ENCODE peak calls at places on chromosomes 6 and 20, in six cellular contexts. R is nephron progenitor cell, D is body of pancreas, G is neural crest cell, A is upper lobe of right lung, L is colonic mucosa. H is an unnamed sample.

GRCh38 chr20:45948742-45949541 is 14.5 kb downstream of the PCIF1 start:
- DNase-seq in R (no peak), D (no peak), G (no peak), A (no peak), L (no peak), H (no peak)

GRCh38 chr20:8652396-8652795 is 416.5 kb upstream of the PLCB4 start:
- DNase-seq in R (no peak), D (no peak), G (no peak), A (no peak), L (no peak), H (no peak)

GRCh38 chr20:50027611-50028105 is 44.9 kb downstream of the SNAI1 start:
- DNase-seq in R (no peak), D (peak), G (no peak), A (peak), L (peak), H (peak)

GRCh38 chr6:138948028-138948427 is 40.0 kb downstream of the REPS1 start:
- DNase-seq in R (no peak), D (no peak), G (no peak), A (no peak), L (no peak), H (no peak)

GRCh38 chr6:132132911-132133639 is 181.9 kb upstream of the CCN2 start:
- DNase-seq in R (no peak), D (no peak), G (no peak), A (no peak), L (no peak), H (no peak)

GRCh38 chr20:37356387-37356786 is 10.4 kb downstream of the SRC start:
- DNase-seq in R (no peak), D (peak), G (no peak), A (peak), L (no peak), H (no peak)

GRCh38 chr6:21402368-21402767 is 191.2 kb upstream of the SOX4 start:
- DNase-seq in R (no peak), D (peak), G (no peak), A (no peak), L (no peak), H (no peak)

GRCh38 chr6:6191476-6191875 is 129.0 kb downstream of the F13A1 start:
- DNase-seq in R (peak), D (no peak), G (no peak), A (no peak), L (no peak), H (no peak)

GRCh38 chr6:70310063-70310694 is 7.3 kb upstream of the COL9A1 start:
- DNase-seq in R (no peak), D (peak), G (no peak), A (no peak), L (peak), H (peak)

GRCh38 chr20:5164645-5165399 is 38.0 kb downstream of the CDS2 start:
- DNase-seq in R (no peak), D (no peak), G (no peak), A (no peak), L (no peak), H (no peak)

GRCh38 chr6:78324213-78324612 is 543.1 kb upstream of the IRAK1BP1 start:
- DNase-seq in R (no peak), D (no peak), G (no peak), A (no peak), L (no peak), H (no peak)

GRCh38 chr20:10505320-10506226 is 70.5 kb downstream of the SLX4IP start:
- DNase-seq in R (no peak), D (peak), G (no peak), A (no peak), L (no peak), H (no peak)

GRCh38 chr6:160739955-160740354 is 37.9 kb downstream of the PLG start:
- DNase-seq in R (no peak), D (no peak), G (no peak), A (no peak), L (no peak), H (no peak)

GRCh38 chr20:44548171-44548678 is 26.4 kb upstream of the SERINC3 start:
- DNase-seq in R (no peak), D (no peak), G (no peak), A (no peak), L (peak), H (no peak)

GRCh38 chr6:7201732-7202541 is 94.2 kb downstream of the RREB1 start:
- DNase-seq in R (no peak), D (peak), G (no peak), A (peak), L (peak), H (no peak)

GRCh38 chr6:220736-221475 is 71.4 kb upstream of the DUSP22 start:
- DNase-seq in R (no peak), D (no peak), G (no peak), A (peak), L (no peak), H (no peak)

GRCh38 chr6:77463308-77463880 is at the start of gene HTR1B:
- DNase-seq in R (peak), D (no peak), G (peak), A (peak), L (peak), H (no peak)

GRCh38 chr6:119078449-119079287 is at the start of gene FAM184A:
- DNase-seq in R (peak), D (peak), G (peak), A (peak), L (peak), H (peak)

GRCh38 chr20:63930971-63931553 is 25.2 kb downstream of the UCKL1 start:
- DNase-seq in R (no peak), D (no peak), G (no peak), A (no peak), L (no peak), H (no peak)

GRCh38 chr6:116291701-116292396 is 12.1 kb upstream of the TSPYL1 start:
- DNase-seq in R (no peak), D (no peak), G (no peak), A (no peak), L (no peak), H (no peak)

GRCh38 chr20:57900226-57900905 is 190.6 kb upstream of the PMEPA1 start:
- DNase-seq in R (no peak), D (no peak), G (no peak), A (no peak), L (no peak), H (no peak)

GRCh38 chr6:42028234-42029061 is 21.9 kb upstream of the TAF8 start:
- DNase-seq in R (no peak), D (no peak), G (no peak), A (no peak), L (no peak), H (no peak)

GRCh38 chr6:44257007-44257752 is at the start of gene SLC35B2:
- DNase-seq in R (peak), D (peak), G (peak), A (peak), L (peak), H (peak)

GRCh38 chr6:53432318-53433161 is 83.8 kb upstream of the ELOVL5 start:
- DNase-seq in R (peak), D (peak), G (no peak), A (no peak), L (no peak), H (no peak)

GRCh38 chr20:46624941-46625340 is 26.3 kb downstream of the SLC13A3 start:
- DNase-seq in R (no peak), D (no peak), G (no peak), A (no peak), L (no peak), H (no peak)

DNA sequence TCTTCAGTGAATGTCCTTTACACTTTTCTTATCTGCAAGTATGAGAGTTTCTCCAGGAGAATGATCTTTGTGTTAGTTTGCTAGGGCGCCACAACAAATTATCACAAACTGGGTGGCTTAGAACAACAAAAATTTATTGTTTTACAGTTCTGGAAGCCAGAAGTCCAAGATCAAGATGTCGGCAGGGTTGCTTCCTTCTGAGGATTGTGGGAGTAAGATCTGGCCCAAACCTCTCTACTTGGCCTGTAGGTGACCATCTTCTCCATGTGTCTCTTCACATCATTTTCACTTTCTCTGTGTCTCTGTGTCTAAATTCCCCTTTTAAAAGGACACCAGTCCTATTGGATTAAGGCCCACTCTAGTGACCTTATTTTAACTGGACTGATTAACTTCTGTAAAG is 103.0 kb downstream of the ADTRP start:
- DNase-seq in R (no peak), D (no peak), G (no peak), A (no peak), L (peak), H (no peak)
- TF ChIP-seq CTCF in R (peak), D (no peak), G (peak), A (no peak), L (no peak), H (no peak)

GRCh38 chr20:33079267-33079666 is at the start of gene BPIFB4:
- DNase-seq in R (no peak), D (no peak), G (no peak), A (no peak), L (no peak), H (no peak)

GRCh38 chr20:33072813-33073212 is 6.6 kb upstream of the BPIFB4 start:
- DNase-seq in R (no peak), D (no peak), G (no peak), A (no peak), L (no peak), H (no peak)

GRCh38 chr20:33075281-33075680 is 4.2 kb upstream of the BPIFB4 start:
- DNase-seq in R (no peak), D (no peak), G (no peak), A (no peak), L (no peak), H (no peak)

GRCh38 chr20:33074675-33075074 is 4.8 kb upstream of the BPIFB4 start:
- DNase-seq in R (no peak), D (no peak), G (no peak), A (no peak), L (no peak), H (no peak)

DNA sequence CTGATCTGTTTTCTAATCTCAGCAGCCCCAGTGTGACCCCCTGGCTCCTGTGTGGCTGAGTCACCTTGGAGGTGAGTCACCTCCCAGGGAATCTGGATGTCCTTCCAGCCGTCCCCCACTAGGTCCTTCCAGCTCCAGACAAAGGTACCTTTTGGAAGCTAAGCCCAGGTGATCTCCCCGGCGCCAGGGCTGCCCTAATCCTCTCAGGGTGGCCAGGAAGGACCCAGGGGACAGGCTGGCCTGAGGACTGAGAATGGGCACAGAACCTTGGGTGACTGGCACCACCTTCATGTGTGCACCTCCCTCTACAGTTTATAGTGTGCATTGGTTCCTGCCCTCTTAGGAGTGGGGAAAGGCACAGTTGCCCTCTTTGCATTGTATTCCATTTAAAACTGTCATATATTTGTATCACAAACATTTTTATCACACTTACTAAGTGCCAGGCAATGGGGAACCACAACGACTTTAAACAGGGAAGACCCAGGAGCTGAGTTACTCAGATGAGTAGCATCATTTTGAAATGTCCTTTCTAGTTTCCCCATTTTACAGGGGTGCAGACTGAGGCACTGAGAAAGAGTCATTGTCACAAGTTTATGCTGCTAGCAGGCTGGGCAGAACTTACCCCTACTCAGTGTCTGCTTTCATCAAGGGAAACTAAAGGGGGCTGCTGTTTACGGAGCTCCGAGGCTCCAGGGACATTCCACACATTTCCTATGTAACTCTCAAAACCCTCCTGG is 2.6 kb upstream of the BPIFB4 start:
- DNase-seq in R (no peak), D (no peak), G (no peak), A (no peak), L (no peak), H (peak)
- TF ChIP-seq CTCF in R (no peak), D (no peak), G (peak), A (peak), L (no peak), H (peak)

GRCh38 chr6:22737331-22737730 is 168.0 kb downstream of the HDGFL1 start:
- DNase-seq in R (peak), D (peak), G (peak), A (no peak), L (peak), H (peak)
- TF ChIP-seq CTCF in R (peak), D (peak), G (peak), A (peak), L (peak), H (peak)

DNA sequence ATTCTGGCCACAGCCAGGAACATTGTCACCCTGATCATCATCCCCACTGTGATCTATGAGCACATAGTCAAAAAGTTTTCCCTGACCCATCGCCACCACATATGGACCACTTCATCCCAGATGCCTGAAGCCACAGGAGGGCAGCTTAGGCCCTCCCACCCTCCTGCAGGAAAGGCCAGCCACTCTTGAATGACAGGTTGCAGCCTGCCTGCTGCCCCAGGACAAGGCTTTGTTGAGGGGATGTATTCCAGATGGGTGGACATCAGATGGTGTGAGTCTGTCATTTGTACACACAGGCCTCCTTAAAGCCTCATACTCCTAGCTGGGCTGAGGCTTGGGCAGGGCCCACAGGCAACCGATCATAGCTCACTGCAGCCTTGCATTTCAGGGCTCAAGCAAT is 30.8 kb downstream of the DPPA5 start:
- DNase-seq in R (no peak), D (no peak), G (no peak), A (no peak), L (no peak), H (no peak)
- TF ChIP-seq CTCF in R (no peak), D (no peak), G (no peak), A (no peak), L (no peak), H (no peak)